ENCODE peak calls at places on chromosomes 12 and 14, in four cellular contexts. L is endodermal cell; S is AG04450; A is CD4-positive, alpha-beta T cell. R is an unnamed sample.

GRCh38 chr14:104334812-104335161 is 196.4 kb downstream of the KIF26A start:
- DNase-seq in A (no peak), L (peak), S (no peak), R (no peak)

GRCh38 chr14:64303471-64303917 is 9.3 kb upstream of the ESR2 start:
- DNase-seq in A (no peak), L (peak), S (no peak), R (no peak)

GRCh38 chr12:6935551-6936377 is 7.9 kb upstream of the RNU7-1 start:
- DNase-seq in A (no peak), L (no peak), S (no peak), R (no peak)

GRCh38 chr14:91918159-91918883 is 29.2 kb downstream of the FBLN5 start:
- DNase-seq in L (no peak), A (no peak), S (no peak), R (no peak)

GRCh38 chr14:62117010-62117717 is 354.9 kb downstream of the SNAPC1 start:
- DNase-seq in S (peak), A (peak), L (peak), R (peak)

GRCh38 chr12:101581190-101581589 is 13.6 kb upstream of the MYBPC1 start:
- DNase-seq in S (no peak), L (peak), A (no peak), R (no peak)

GRCh38 chr14:39266589-39266870 is 32.8 kb downstream of the MIA2 start:
- DNase-seq in A (no peak), S (no peak), L (no peak), R (peak)

GRCh38 chr12:12890815-12891645 is at the start of gene GPRC5A:
- DNase-seq in S (peak), A (peak), L (peak), R (peak)

GRCh38 chr14:97264516-97265230 is 467.5 kb downstream of the VRK1 start:
- DNase-seq in A (no peak), L (no peak), S (no peak), R (no peak)

GRCh38 chr14:32382704-32383103 is 53.6 kb downstream of the AKAP6 start:
- DNase-seq in L (peak), A (no peak), S (no peak), R (no peak)

GRCh38 chr12:6278439-6279255 is 31.8 kb upstream of the PLEKHG6 start:
- DNase-seq in A (peak), S (no peak), L (peak), R (peak)

GRCh38 chr12:108649668-108650067 is 16.0 kb upstream of the SELPLG start:
- DNase-seq in S (peak), L (peak), A (no peak), R (no peak)

GRCh38 chr12:19151298-19151697 is 21.8 kb downstream of the PLEKHA5 start:
- DNase-seq in S (no peak), L (no peak), A (no peak), R (no peak)

GRCh38 chr12:121608301-121608700 is 18.0 kb upstream of the ORAI1 start:
- DNase-seq in S (no peak), L (no peak), A (no peak), R (no peak)

GRCh38 chr14:104281768-104282301 is 143.4 kb downstream of the KIF26A start:
- DNase-seq in L (no peak), S (no peak), A (no peak), R (peak)

GRCh38 chr14:66383271-66383670 is 102.9 kb upstream of the CCDC196 start:
- DNase-seq in L (no peak), S (no peak), A (no peak), R (no peak)

GRCh38 chr12:15963271-15963670 is 52.1 kb downstream of the DERA start:
- DNase-seq in L (no peak), S (no peak), A (no peak), R (no peak)

DNA sequence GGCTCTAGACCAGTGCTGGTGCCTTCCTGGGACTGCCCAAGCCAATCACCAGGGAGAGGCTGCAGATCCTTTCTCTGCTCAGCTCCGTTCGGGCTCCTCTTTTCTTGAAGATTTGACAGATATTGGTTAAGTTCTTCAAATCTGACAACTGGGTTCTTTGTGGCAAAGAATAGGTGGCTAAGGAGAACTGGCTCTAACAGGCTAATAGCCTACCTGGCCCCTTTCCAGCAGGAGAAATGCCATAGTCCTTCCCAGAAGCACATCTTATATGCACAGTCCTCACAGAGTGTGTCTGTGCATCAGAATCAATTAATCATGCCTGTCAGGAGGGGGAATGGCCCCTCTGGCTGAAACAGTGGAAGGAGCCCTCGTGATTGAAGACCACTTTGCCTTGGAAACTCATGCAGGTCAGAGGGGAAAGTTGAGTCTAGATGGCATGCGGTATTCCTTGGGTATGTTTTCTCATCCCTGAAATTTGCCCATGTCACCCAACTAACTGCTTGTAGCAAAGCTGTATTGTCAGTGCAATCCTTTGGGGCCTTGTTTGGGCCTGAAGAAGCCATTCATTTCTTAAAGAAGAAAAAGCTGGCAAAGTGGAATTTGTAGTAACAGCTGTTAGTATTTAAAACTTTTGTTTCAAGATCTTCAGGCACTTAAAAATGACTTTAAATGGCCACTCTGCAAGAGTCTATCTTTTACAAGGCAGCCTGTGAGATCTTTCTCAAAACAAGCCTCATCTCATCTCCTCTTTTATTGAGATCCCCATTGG is 251.6 kb downstream of the ZFP36L1 start:
- DNase-seq in A (no peak), L (no peak), S (no peak), R (no peak)
- H3K27ac ChIP-seq in A (no peak), L (peak), S (no peak), R (no peak)

GRCh38 chr12:76952995-76953394 is 74.2 kb upstream of the CSRP2 start:
- DNase-seq in L (no peak), A (no peak), S (no peak), R (no peak)
- TF ChIP-seq CTCF in L (peak), A (no peak), S (no peak), R (no peak)

GRCh38 chr12:30568453-30568852 is 127.2 kb downstream of the IPO8 start:
- DNase-seq in L (no peak), S (no peak), A (no peak), R (no peak)
- H3K27ac ChIP-seq in L (no peak), S (no peak), A (no peak), R (no peak)

DNA sequence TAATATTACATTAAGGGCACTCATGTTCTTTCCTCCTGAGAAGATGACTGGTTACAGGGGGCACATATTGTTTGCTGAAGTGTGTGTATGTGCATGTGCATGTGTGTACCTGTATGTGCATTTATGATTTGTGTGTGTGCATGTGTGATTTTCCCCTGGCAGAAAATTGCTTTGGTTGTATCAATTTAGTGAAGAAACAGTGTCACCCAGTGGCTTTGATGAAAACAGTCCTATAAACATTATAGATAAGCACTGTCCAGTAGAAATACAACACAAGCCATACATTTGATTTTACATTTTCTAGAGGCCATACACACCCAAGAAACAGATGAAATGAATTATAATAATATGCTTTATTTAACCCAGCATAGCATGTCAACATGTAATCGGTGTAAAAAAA is 8.6 kb downstream of the PDE3A start:
- DNase-seq in L (no peak), S (no peak), A (no peak), R (no peak)
- TF ChIP-seq CTCF in L (peak), S (peak), A (no peak), R (peak)

GRCh38 chr12:118189761-118190181 is 53.8 kb downstream of the PEBP1 start:
- DNase-seq in A (no peak), S (peak), L (peak), R (no peak)

GRCh38 chr12:118185602-118186397 is 49.9 kb downstream of the PEBP1 start:
- DNase-seq in L (no peak), A (no peak), S (no peak), R (no peak)

GRCh38 chr12:118190266-118190665 is 54.3 kb downstream of the PEBP1 start:
- DNase-seq in S (no peak), L (no peak), A (no peak), R (no peak)

GRCh38 chr12:118188690-118189371 is 52.9 kb downstream of the PEBP1 start:
- DNase-seq in S (peak), A (no peak), L (no peak), R (peak)

GRCh38 chr12:118187746-118188390 is 51.9 kb downstream of the PEBP1 start:
- DNase-seq in A (no peak), L (no peak), S (no peak), R (no peak)
- H3K27ac ChIP-seq in A (no peak), L (no peak), S (no peak), R (peak)